ENCODE peak calls at places on chromosomes 2 and 18, in eight cellular contexts. U, R, D, N, P, C, Q and H are unnamed samples.

GRCh38 chr2:73262108-73262651 is 22.1 kb downstream of the FBXO41 start:
- DNase-seq in U (no peak), R (no peak), D (no peak), N (no peak), P (no peak), C (no peak), Q (no peak), H (no peak)

GRCh38 chr18:34730774-34731173 is 20.7 kb downstream of the DTNA start:
- DNase-seq in U (no peak), R (peak), D (no peak), N (no peak), P (no peak), C (no peak), Q (no peak), H (no peak)

GRCh38 chr2:206160124-206160806 is 570 bp downstream of the EEF1B2 start:
- DNase-seq in U (peak), R (peak), D (no peak), N (peak), P (no peak), C (peak), Q (no peak), H (peak)

GRCh38 chr2:138559648-138560047 is 58.1 kb downstream of the SPOPL start:
- DNase-seq in U (peak), R (no peak), D (no peak), N (no peak), P (no peak), C (no peak), Q (no peak), H (no peak)

GRCh38 chr2:3780477-3781402 is 77.4 kb downstream of the DCDC2C start:
- DNase-seq in U (peak), R (no peak), D (peak), N (peak), P (peak), C (peak), Q (no peak), H (peak)

GRCh38 chr2:73856214-73856613 is 27.5 kb downstream of the STAMBP start:
- DNase-seq in U (peak), R (peak), D (no peak), N (peak), P (no peak), C (peak), Q (peak), H (peak)

GRCh38 chr2:166628478-166629136 is 134.6 kb upstream of the SCN7A start:
- DNase-seq in U (no peak), R (no peak), D (no peak), N (no peak), P (no peak), C (peak), Q (no peak), H (no peak)

GRCh38 chr2:39013871-39014270 is 107.0 kb downstream of the SOS1 start:
- DNase-seq in U (no peak), R (no peak), D (no peak), N (no peak), P (no peak), C (no peak), Q (no peak), H (no peak)

GRCh38 chr2:184359379-184359778 is 238.9 kb upstream of the ZNF804A start:
- DNase-seq in U (no peak), R (no peak), D (no peak), N (no peak), P (no peak), C (no peak), Q (no peak), H (no peak)

GRCh38 chr2:184367211-184367610 is 231.1 kb upstream of the ZNF804A start:
- DNase-seq in U (no peak), R (no peak), D (no peak), N (no peak), P (no peak), C (peak), Q (no peak), H (no peak)

GRCh38 chr2:184363213-184363612 is 235.1 kb upstream of the ZNF804A start:
- DNase-seq in U (no peak), R (no peak), D (no peak), N (no peak), P (no peak), C (no peak), Q (no peak), H (no peak)
- TF ChIP-seq CTCF in U (no peak), R (no peak), D (no peak), N (no peak), P (peak), C (no peak), Q (no peak), H (no peak)

DNA sequence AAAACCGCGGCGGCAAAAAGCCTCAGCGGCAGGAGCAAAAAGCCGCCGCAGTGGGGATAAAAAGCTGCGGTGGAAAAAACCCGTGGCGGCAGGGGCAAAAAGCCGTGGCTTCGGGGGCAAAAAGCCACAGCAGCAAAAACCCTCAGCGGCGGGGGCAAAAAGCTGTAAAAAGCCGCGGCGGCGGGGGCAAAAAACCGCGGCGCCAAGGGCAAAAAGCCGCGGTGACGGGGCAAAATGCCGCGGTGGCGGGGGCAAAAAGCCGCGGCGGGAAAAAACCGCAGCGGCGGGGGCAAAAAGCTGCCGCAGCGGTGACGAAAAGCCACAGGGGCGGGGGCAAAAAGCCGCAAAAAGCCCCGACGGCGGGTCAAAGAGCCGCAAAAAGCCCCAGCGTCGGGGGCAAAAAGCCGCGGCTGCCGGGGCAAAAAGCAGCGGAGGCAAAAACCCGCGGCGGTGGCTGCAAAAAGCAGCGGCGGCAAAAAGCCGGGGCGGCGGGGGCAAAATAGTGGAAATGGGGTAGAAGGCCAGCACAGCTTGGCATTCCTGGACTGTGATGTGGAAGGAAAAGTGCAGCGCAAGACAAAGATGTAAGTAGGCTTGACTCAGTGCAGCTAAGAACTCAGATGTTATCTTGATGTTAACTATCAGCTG is 151.8 kb downstream of the ANKRD30BL start:
- DNase-seq in U (no peak), R (no peak), D (no peak), N (no peak), P (no peak), C (no peak), Q (no peak), H (peak)
- H3K4me3 ChIP-seq in U (no peak), R (no peak), D (peak), N (no peak), P (peak), C (peak), Q (peak), H (no peak)

DNA sequence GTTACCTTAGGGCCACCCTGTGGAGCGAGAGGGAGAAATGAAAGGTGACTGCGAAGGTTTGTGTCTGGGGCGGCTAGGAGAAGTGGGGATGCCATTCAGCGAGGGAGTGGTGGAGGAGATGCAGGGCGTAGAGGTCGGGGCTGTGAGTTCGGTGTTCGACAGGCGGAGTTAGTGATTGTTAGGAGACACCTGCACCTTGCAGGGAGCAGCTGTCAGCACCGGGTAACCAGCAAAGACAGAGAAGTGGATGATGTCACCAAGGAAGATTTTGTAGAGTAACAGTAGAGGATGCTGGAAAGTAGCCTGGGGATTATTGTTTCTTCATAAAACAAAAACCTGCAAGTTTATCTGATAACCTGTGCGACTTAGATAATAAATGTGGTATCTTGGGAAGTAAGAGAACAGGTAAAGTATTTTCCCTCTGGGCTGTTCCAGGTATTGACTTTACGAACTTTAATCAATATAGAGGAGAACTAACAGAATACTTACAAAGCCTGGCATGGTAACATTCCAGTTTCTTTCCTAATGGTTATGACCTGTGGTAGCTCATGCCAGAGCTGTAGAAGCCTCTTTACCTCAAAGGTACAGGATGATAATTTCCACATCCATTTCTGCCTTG is 63.8 kb downstream of the SPTBN1 start:
- DNase-seq in U (no peak), R (no peak), D (no peak), N (no peak), P (no peak), C (no peak), Q (no peak), H (no peak)
- TF ChIP-seq CTCF in U (no peak), R (no peak), D (no peak), N (no peak), P (no peak), C (no peak), Q (no peak), H (no peak)

GRCh38 chr2:37563375-37564011 is 107.9 kb downstream of the CDC42EP3 start:
- DNase-seq in U (no peak), R (no peak), D (no peak), N (peak), P (no peak), C (no peak), Q (no peak), H (no peak)

GRCh38 chr2:37564356-37564755 is 107.1 kb downstream of the CDC42EP3 start:
- DNase-seq in U (no peak), R (no peak), D (no peak), N (no peak), P (no peak), C (no peak), Q (no peak), H (no peak)

GRCh38 chr2:37569131-37569530 is 102.3 kb downstream of the CDC42EP3 start:
- DNase-seq in U (no peak), R (no peak), D (no peak), N (no peak), P (no peak), C (no peak), Q (no peak), H (no peak)

GRCh38 chr2:37568565-37568964 is 102.9 kb downstream of the CDC42EP3 start:
- DNase-seq in U (no peak), R (no peak), D (no peak), N (no peak), P (no peak), C (no peak), Q (no peak), H (no peak)

DNA sequence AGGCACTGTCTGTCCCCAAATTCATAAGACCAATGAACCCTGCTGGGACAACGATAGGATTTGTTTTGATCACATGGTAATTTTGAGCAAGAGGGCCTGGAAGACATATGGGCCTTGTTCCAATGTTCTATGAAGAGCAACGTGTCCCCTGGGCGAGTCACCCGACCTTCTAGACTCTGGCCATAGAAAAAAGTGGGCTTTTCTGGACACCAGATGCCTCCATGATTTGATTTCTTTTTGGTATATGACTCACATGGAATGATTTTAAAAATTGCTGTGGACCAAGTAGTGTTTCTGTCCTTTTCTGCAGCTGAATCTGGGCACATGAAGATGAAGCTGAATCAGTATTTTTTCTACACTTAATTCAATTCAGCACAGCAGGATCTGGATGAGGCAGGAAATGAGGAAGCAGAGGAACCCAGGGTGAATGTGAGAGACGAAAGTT is 104.9 kb downstream of the CDC42EP3 start:
- DNase-seq in U (peak), R (peak), D (no peak), N (peak), P (no peak), C (no peak), Q (no peak), H (peak)
- H3K4me3 ChIP-seq in U (no peak), R (no peak), D (no peak), N (no peak), P (no peak), C (no peak), Q (no peak), H (no peak)

GRCh38 chr2:143263045-143263625 is 133.9 kb downstream of the ARHGAP15 start:
- DNase-seq in U (no peak), R (no peak), D (no peak), N (no peak), P (no peak), C (peak), Q (no peak), H (no peak)
- TF ChIP-seq CTCF in U (peak), R (no peak), D (no peak), N (no peak), P (peak), C (no peak), Q (no peak), H (peak)

DNA sequence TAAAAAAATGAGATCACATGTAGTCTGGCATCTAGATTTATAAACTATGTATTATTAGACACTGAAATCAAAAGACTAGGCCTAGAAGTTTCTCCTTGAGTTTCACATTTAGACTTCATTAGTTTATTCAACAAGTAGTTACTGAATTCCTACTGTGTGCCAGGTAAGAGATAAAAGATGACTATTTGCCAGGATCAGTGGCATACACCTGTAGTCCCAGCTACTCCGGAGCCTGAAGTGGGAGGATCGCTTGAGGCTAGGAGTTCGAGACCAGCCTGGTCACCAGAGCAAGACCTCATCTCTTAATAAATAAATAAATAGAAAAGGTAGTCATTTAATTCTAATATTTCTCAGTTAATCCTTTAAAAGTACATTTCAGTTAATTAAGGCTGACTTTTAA is 2.1 kb downstream of the FAM98A start:
- DNase-seq in U (no peak), R (no peak), D (no peak), N (no peak), P (no peak), C (no peak), Q (no peak), H (no peak)
- H3K4me3 ChIP-seq in U (no peak), R (peak), D (no peak), N (no peak), P (no peak), C (no peak), Q (no peak), H (no peak)

DNA sequence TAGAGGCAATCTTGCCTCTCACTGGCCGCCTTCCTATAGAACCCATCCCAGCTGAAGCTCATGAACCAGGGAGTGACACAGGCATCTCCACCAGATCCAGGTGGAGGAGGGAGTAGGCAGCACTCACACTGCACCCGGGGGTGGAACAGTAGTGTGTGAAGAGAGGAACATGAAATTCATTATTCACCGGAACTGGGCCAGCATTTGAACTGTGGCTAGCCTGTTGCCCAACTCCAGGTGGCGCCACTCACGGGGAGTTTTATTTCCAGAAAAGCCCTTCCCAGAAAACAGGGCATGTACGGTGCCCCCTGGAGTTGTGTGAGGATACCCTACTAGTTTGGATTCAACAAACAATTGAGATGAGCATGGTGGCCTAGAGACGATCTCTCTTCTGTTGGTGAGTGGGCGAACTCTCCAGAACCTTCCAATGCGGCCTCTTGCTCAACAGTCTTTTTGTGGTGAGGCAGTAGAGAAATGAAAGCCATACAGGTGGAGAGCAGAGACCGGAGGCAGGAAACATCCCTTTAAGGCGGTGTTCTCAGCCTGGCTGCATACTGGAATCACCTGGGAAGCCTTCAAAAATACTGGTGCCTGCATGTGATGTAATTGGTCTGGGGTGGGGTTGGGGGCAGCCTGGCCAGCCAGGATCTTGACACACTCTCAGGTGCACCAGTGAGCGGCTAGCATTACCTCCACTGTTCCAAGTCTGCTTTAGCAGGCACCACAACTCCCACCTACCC is 73.5 kb upstream of the NEDD4L start:
- DNase-seq in U (no peak), R (no peak), D (no peak), N (no peak), P (no peak), C (no peak), Q (no peak), H (no peak)
- TF ChIP-seq CTCF in U (peak), R (peak), D (no peak), N (peak), P (peak), C (peak), Q (peak), H (peak)

GRCh38 chr18:33282709-33283333 is 157.7 kb downstream of the CCDC178 start:
- DNase-seq in U (no peak), R (no peak), D (no peak), N (no peak), P (no peak), C (no peak), Q (no peak), H (no peak)
- H3K4me3 ChIP-seq in U (no peak), R (no peak), D (no peak), N (no peak), P (no peak), C (no peak), Q (no peak), H (no peak)